ENCODE peak calls at places on chromosomes 4 and X, in seven cellular contexts. P, D, X, N, J, W and H are unnamed samples. For H3K9me3, the result is how much of the 10 kb centered on the place peaks cover.

GRCh38 chrX:68685722-68686683 is 38.5 kb downstream of the STARD8 start:
- DNase-seq in P (peak), D (peak), X (peak), N (no peak), J (no peak), W (no peak), H (peak)

GRCh38 chr4:164467493-164467892 is 286.4 kb upstream of the SMIM31 start:
- DNase-seq in P (no peak), D (no peak), X (no peak), N (no peak), J (no peak), W (no peak), H (no peak)

GRCh38 chr4:113131621-113132020 is 82.2 kb downstream of the ANK2 start:
- DNase-seq in P (no peak), D (no peak), X (no peak), N (no peak), J (no peak), W (no peak), H (no peak)

GRCh38 chr4:10020106-10020505 is 1.2 kb downstream of the SLC2A9 start:
- DNase-seq in P (no peak), D (no peak), X (no peak), N (no peak), J (no peak), W (peak), H (no peak)

GRCh38 chr4:76998251-76998901 is 48.8 kb downstream of the SEPTIN11 start:
- DNase-seq in P (no peak), D (no peak), X (no peak), N (no peak), J (no peak), W (no peak), H (no peak)

GRCh38 chrX:49166914-49167739 is 4.6 kb downstream of the MAGIX start:
- DNase-seq in P (peak), D (peak), X (peak), N (peak), J (peak), W (peak), H (peak)

GRCh38 chrX:46551494-46552128 is 6.4 kb upstream of the ZNF674 start:
- DNase-seq in P (no peak), D (no peak), X (no peak), N (no peak), J (no peak), W (no peak), H (peak)

GRCh38 chr4:152458801-152459302 is 77.0 kb downstream of the FBXW7 start:
- DNase-seq in P (no peak), D (no peak), X (no peak), N (no peak), J (no peak), W (no peak), H (no peak)

GRCh38 chrX:154540897-154541535 is 5.6 kb downstream of the G6PD start:
- DNase-seq in P (no peak), D (peak), X (peak), N (no peak), J (no peak), W (no peak), H (no peak)
- H3K4me3 ChIP-seq in P (no peak), D (no peak), X (no peak), N (no peak), J (no peak), W (no peak), H (no peak)

GRCh38 chrX:75986980-75987379 is 185.9 kb upstream of the PBDC1 start:
- DNase-seq in P (no peak), D (no peak), X (no peak), N (no peak), J (no peak), W (no peak), H (no peak)
- H3K9me3 ChIP-seq in P (under half), D (under half), X (under half), N (under half), J (under half), W (under half), H (under half)

DNA sequence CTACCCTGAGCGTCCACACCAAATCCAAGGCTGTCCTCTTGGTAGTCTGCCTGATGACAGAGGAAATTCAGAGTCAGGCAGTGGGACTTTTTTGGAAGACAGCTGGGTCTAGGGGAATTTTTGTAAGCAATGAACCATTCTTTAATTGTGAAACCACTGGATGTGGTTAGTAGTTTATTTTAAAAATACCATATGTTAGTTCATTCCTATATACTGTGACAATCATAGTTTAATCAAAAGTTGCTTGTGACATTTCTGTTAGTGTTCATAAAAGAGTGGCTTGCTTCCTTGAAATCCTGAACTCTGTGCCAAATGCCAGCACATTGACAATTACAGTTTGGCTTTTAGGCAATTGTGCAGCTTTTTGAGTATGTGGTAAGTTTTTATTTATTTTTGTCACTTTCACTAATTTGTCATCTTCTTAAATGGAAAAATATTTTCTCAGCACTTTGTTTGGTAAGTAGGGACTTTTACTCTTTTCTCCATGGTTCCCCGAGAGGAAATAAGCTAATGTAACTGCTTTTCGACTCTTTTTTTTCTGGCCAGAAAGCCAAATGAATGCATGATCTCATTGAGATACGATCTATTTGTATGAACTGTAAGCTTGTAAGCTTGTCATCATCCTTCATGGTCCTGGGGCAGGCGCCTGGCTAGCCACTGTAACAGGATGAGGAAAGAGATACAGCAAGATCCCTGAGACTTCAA is 72.6 kb upstream of the SLC4A4 start:
- DNase-seq in P (no peak), D (no peak), X (no peak), N (no peak), J (no peak), W (no peak), H (peak)
- H3K4me3 ChIP-seq in P (no peak), D (no peak), X (no peak), N (no peak), J (no peak), W (no peak), H (no peak)

GRCh38 chr4:43619219-43619618 is 726.7 kb downstream of the GRXCR1 start:
- DNase-seq in P (no peak), D (no peak), X (no peak), N (no peak), J (no peak), W (no peak), H (no peak)
- H3K9me3 ChIP-seq in P (under half), D (under half), X (under half), N (under half), J (under half), W (under half), H (under half)

GRCh38 chr4:92236907-92237306 is 66.9 kb upstream of the GRID2 start:
- DNase-seq in P (no peak), D (no peak), X (no peak), N (no peak), J (no peak), W (no peak), H (no peak)

GRCh38 chr4:92232566-92232965 is 71.2 kb upstream of the GRID2 start:
- DNase-seq in P (no peak), D (no peak), X (no peak), N (no peak), J (no peak), W (no peak), H (no peak)

GRCh38 chr4:92237559-92237958 is 66.2 kb upstream of the GRID2 start:
- DNase-seq in P (no peak), D (no peak), X (no peak), N (no peak), J (no peak), W (no peak), H (no peak)

GRCh38 chr4:92235741-92236140 is 68.0 kb upstream of the GRID2 start:
- DNase-seq in P (no peak), D (no peak), X (no peak), N (no peak), J (no peak), W (no peak), H (no peak)

GRCh38 chr4:92234393-92235176 is 69.2 kb upstream of the GRID2 start:
- DNase-seq in P (no peak), D (no peak), X (no peak), N (no peak), J (no peak), W (no peak), H (peak)
- H3K4me3 ChIP-seq in P (no peak), D (no peak), X (no peak), N (no peak), J (no peak), W (no peak), H (no peak)